ENCODE peak calls at places on chromosomes 3 and 15, in five cellular contexts. One of them, this sample, is unnamed.

GRCh38 chr3:49173116-49173791 is 1.9 kb downstream of the KLHDC8B start:
- DNase-seq in body of pancreas: peak
- DNase-seq in uterus: peak
- DNase-seq in IMR-90: no peak
- DNase-seq in transverse colon: peak
- DNase-seq in this sample: peak

GRCh38 chr3:78754066-78754743 is 1013.6 kb downstream of the ROBO1 start:
- DNase-seq in body of pancreas: no peak
- DNase-seq in uterus: no peak
- DNase-seq in IMR-90: peak
- DNase-seq in transverse colon: no peak
- DNase-seq in this sample: no peak

GRCh38 chr3:70824785-70825184 is 512.3 kb upstream of the MDFIC2 start:
- DNase-seq in body of pancreas: peak
- DNase-seq in uterus: no peak
- DNase-seq in IMR-90: peak
- DNase-seq in transverse colon: no peak
- DNase-seq in this sample: no peak

GRCh38 chr3:46096336-46096735 is 69.1 kb upstream of the XCR1 start:
- DNase-seq in body of pancreas: no peak
- DNase-seq in uterus: no peak
- DNase-seq in IMR-90: no peak
- DNase-seq in transverse colon: no peak
- DNase-seq in this sample: no peak

GRCh38 chr15:38299216-38299615 is 46.6 kb downstream of the SPRED1 start:
- DNase-seq in body of pancreas: no peak
- DNase-seq in uterus: no peak
- DNase-seq in IMR-90: peak
- DNase-seq in transverse colon: no peak
- DNase-seq in this sample: no peak

GRCh38 chr3:188948658-188949400 is 222.9 kb upstream of the TPRG1 start:
- DNase-seq in body of pancreas: peak
- DNase-seq in uterus: peak
- DNase-seq in IMR-90: peak
- DNase-seq in transverse colon: peak
- DNase-seq in this sample: no peak

GRCh38 chr3:72401005-72401404 is 447.2 kb downstream of the SHQ1 start:
- DNase-seq in body of pancreas: no peak
- DNase-seq in uterus: no peak
- DNase-seq in IMR-90: peak
- DNase-seq in transverse colon: no peak
- DNase-seq in this sample: no peak

GRCh38 chr3:143831208-143831607 is 17.1 kb downstream of the SLC9A9 start:
- DNase-seq in body of pancreas: no peak
- DNase-seq in uterus: no peak
- DNase-seq in IMR-90: peak
- DNase-seq in transverse colon: no peak
- DNase-seq in this sample: no peak

GRCh38 chr3:185912512-185912911 is 25.3 kb downstream of the TRA2B start:
- DNase-seq in body of pancreas: no peak
- DNase-seq in uterus: no peak
- DNase-seq in IMR-90: no peak
- DNase-seq in transverse colon: no peak
- DNase-seq in this sample: no peak

GRCh38 chr3:12073106-12073505 is 68.9 kb downstream of the SYN2 start:
- DNase-seq in body of pancreas: no peak
- DNase-seq in uterus: no peak
- DNase-seq in IMR-90: no peak
- DNase-seq in transverse colon: no peak
- DNase-seq in this sample: no peak

GRCh38 chr3:130956281-130956680 is 62.4 kb downstream of the ATP2C1 start:
- DNase-seq in body of pancreas: no peak
- DNase-seq in uterus: no peak
- DNase-seq in IMR-90: no peak
- DNase-seq in transverse colon: no peak
- DNase-seq in this sample: no peak

GRCh38 chr3:197297476-197298340 is 704 bp downstream of the DLG1 start:
- DNase-seq in body of pancreas: peak
- DNase-seq in uterus: peak
- DNase-seq in IMR-90: peak
- DNase-seq in transverse colon: peak
- DNase-seq in this sample: peak

GRCh38 chr15:92800013-92800412 is 100.1 kb upstream of the CHD2 start:
- DNase-seq in body of pancreas: no peak
- DNase-seq in uterus: no peak
- DNase-seq in IMR-90: no peak
- DNase-seq in transverse colon: no peak
- DNase-seq in this sample: no peak

GRCh38 chr3:126552688-126553283 is 5.9 kb downstream of the C3orf22 start:
- DNase-seq in body of pancreas: no peak
- DNase-seq in uterus: peak
- DNase-seq in IMR-90: no peak
- DNase-seq in transverse colon: peak
- DNase-seq in this sample: peak

GRCh38 chr15:101193063-101193712 is 58.7 kb downstream of the CHSY1 start:
- DNase-seq in body of pancreas: no peak
- DNase-seq in uterus: peak
- DNase-seq in IMR-90: peak
- DNase-seq in transverse colon: no peak
- DNase-seq in this sample: peak

GRCh38 chr15:51132384-51133139 is 37.9 kb upstream of the TNFAIP8L3 start:
- DNase-seq in body of pancreas: peak
- DNase-seq in uterus: peak
- DNase-seq in IMR-90: peak
- DNase-seq in transverse colon: peak
- DNase-seq in this sample: no peak

GRCh38 chr3:64321747-64322146 is 96.5 kb upstream of the PRICKLE2 start:
- DNase-seq in body of pancreas: peak
- DNase-seq in uterus: no peak
- DNase-seq in IMR-90: peak
- DNase-seq in transverse colon: no peak
- DNase-seq in this sample: no peak

GRCh38 chr3:51538115-51538458 is 432 bp upstream of the RAD54L2 start:
- DNase-seq in body of pancreas: no peak
- DNase-seq in uterus: no peak
- DNase-seq in IMR-90: no peak
- DNase-seq in transverse colon: no peak
- DNase-seq in this sample: no peak

GRCh38 chr15:38611228-38611627 is 46.6 kb upstream of the RASGRP1 start:
- DNase-seq in body of pancreas: no peak
- DNase-seq in uterus: no peak
- DNase-seq in IMR-90: no peak
- DNase-seq in transverse colon: no peak
- DNase-seq in this sample: no peak

GRCh38 chr3:193974147-193974546 is 161.8 kb upstream of the HES1 start:
- DNase-seq in body of pancreas: no peak
- DNase-seq in uterus: no peak
- DNase-seq in IMR-90: peak
- DNase-seq in transverse colon: no peak
- DNase-seq in this sample: no peak

GRCh38 chr15:81106560-81106959 is 27.5 kb upstream of the CFAP161 start:
- DNase-seq in body of pancreas: peak
- DNase-seq in uterus: peak
- DNase-seq in IMR-90: peak
- DNase-seq in transverse colon: peak
- DNase-seq in this sample: no peak

GRCh38 chr3:45343947-45344346 is 44.4 kb upstream of the LARS2 start:
- DNase-seq in body of pancreas: no peak
- DNase-seq in uterus: no peak
- DNase-seq in IMR-90: peak
- DNase-seq in transverse colon: no peak
- DNase-seq in this sample: no peak

DNA sequence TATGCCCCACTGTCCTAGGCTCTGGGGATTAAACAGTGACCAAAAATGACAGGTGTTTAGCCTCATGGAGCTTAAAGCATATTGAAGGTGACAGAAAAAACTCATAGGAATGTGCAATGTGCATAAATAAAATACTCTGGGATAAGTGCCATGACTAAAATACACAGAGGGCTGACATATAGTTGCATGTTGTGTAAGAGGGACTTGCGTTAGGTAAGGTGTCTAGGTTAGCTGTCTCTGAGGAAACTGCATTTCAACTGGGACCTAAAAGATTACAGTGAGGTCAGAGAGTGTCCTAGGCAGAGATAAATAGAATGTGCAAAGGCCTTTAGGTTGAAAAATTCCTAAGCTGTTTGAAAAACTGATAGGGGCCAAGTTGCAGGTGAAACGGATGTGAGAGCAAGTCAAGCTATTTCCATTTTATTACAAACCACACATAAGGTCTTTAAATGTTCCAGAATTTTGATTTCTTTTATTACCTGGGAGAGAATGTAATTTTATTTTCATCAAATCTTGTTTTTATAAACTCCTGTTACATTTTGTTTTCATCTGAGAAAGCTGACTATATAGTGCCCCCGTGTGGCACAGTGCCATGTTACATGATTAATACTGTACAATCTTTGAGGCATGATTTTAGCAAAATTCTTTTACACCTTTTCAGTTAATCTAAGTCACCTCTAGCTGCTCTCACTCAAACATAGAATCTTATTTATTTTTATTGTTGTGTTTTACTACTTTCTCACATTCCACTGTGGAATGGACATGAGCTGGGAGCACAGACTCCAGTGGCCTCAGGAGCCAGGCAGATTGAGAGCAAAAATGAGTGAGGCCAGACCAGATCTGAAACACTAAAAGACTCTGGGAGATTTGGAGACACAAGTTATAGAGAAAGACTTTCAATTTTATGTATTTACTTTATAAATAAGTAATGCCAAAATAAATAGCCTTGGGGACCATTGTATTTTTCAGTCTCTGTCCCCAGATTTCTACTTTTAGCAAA is 259.6 kb upstream of the ZNF717 start:
- DNase-seq in body of pancreas: peak
- DNase-seq in uterus: no peak
- DNase-seq in IMR-90: peak
- DNase-seq in transverse colon: no peak
- DNase-seq in this sample: peak
- TF ChIP-seq CTCF in body of pancreas: peak
- TF ChIP-seq CTCF in uterus: no peak
- TF ChIP-seq CTCF in IMR-90: peak
- TF ChIP-seq CTCF in transverse colon: peak
- TF ChIP-seq CTCF in this sample: peak

GRCh38 chr3:61591300-61591699 is 29.9 kb downstream of the PTPRG start:
- DNase-seq in body of pancreas: no peak
- DNase-seq in uterus: no peak
- DNase-seq in IMR-90: no peak
- DNase-seq in transverse colon: no peak
- DNase-seq in this sample: no peak

GRCh38 chr3:61594144-61594977 is 33.0 kb downstream of the PTPRG start:
- DNase-seq in body of pancreas: no peak
- DNase-seq in uterus: no peak
- DNase-seq in IMR-90: no peak
- DNase-seq in transverse colon: no peak
- DNase-seq in this sample: no peak

GRCh38 chr3:61593630-61594029 is 32.3 kb downstream of the PTPRG start:
- DNase-seq in body of pancreas: no peak
- DNase-seq in uterus: no peak
- DNase-seq in IMR-90: no peak
- DNase-seq in transverse colon: no peak
- DNase-seq in this sample: no peak

GRCh38 chr3:61595826-61596225 is 34.5 kb downstream of the PTPRG start:
- DNase-seq in body of pancreas: no peak
- DNase-seq in uterus: no peak
- DNase-seq in IMR-90: no peak
- DNase-seq in transverse colon: no peak
- DNase-seq in this sample: no peak

GRCh38 chr3:61594978-61595687 is 33.8 kb downstream of the PTPRG start:
- DNase-seq in body of pancreas: no peak
- DNase-seq in uterus: no peak
- DNase-seq in IMR-90: peak
- DNase-seq in transverse colon: no peak
- DNase-seq in this sample: no peak
- H3K4me3 ChIP-seq in body of pancreas: no peak
- H3K4me3 ChIP-seq in uterus: no peak
- H3K4me3 ChIP-seq in IMR-90: no peak
- H3K4me3 ChIP-seq in transverse colon: no peak
- H3K4me3 ChIP-seq in this sample: peak

DNA sequence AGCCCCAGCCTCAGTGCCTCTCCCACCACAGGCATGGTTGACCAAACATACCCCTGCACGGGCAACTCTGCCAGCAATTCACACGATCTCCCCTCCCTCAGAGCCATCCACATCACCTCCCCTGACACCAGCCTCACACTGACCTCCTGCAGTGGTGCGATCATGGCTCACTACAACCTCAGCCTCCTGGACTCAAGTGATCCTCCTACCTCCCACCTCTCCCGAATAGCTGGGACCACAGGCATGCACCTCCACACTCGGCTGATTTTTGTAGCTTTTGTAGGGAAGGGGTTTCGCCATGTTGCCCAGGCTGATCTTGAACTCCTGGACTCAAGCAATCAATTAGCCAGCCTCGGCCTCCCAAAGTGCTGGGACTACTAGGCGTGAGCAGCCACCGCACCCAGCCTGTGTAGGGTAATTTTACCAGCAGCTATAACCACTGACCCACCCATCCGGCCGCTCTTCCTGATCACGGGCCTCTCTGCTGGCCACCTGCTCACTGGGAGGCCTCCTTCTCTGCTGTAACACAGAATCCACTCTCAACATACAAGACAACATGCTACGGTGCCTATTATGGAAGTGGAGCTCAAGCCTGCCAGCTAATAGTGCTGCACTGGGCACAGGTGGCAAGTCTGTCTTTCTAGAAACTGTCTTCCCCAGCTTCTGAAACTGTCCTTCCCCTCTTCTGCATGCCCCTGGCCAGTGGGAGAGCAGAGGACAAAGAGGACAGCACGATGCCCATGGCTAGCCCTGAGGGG is 4.6 kb downstream of the GP9 start:
- DNase-seq in body of pancreas: no peak
- DNase-seq in uterus: no peak
- DNase-seq in IMR-90: no peak
- DNase-seq in transverse colon: peak
- DNase-seq in this sample: no peak
- TF ChIP-seq POLR2A in body of pancreas: no peak
- TF ChIP-seq POLR2A in uterus: no peak
- TF ChIP-seq POLR2A in IMR-90: no peak
- TF ChIP-seq POLR2A in transverse colon: peak
- TF ChIP-seq POLR2A in this sample: no peak

GRCh38 chr15:20657084-20657483 is 115.5 kb upstream of the GOLGA6L6 start:
- DNase-seq in body of pancreas: no peak
- DNase-seq in uterus: no peak
- DNase-seq in IMR-90: no peak
- DNase-seq in transverse colon: no peak
- DNase-seq in this sample: no peak

GRCh38 chr15:20658024-20658423 is 116.4 kb upstream of the GOLGA6L6 start:
- DNase-seq in body of pancreas: no peak
- DNase-seq in uterus: no peak
- DNase-seq in IMR-90: no peak
- DNase-seq in transverse colon: no peak
- DNase-seq in this sample: no peak

DNA sequence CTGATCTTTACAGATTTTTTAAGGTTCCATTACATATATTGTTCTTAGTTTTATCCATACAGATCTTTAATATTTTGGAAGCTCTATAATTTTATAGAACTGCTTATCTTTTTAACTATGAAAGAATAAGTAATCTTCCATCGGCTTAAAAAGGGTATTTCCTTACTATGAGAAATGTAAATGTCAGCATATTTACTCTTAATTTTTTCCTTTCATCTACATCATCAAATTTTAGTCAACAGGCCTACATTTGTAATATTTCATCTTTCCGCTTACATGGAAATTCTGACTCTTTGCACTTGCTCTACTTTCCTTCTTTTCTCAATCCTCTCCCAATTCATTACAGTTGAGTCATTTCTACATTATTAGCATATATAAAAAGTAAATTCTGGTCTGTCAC is 111.3 kb upstream of the GOLGA6L6 start:
- DNase-seq in body of pancreas: no peak
- DNase-seq in uterus: no peak
- DNase-seq in IMR-90: no peak
- DNase-seq in transverse colon: no peak
- DNase-seq in this sample: no peak
- TF ChIP-seq CTCF in body of pancreas: no peak
- TF ChIP-seq CTCF in uterus: no peak
- TF ChIP-seq CTCF in IMR-90: no peak
- TF ChIP-seq CTCF in transverse colon: no peak
- TF ChIP-seq CTCF in this sample: no peak

This sample was measured in heart left ventricle.